ENCODE peak calls at places on chromosome 17, in eight cellular contexts. D is neural progenitor cell, K is prostate gland, B is esophagus muscularis mucosa, L is fibroblast of lung, N is psoas muscle, J is cardiac muscle cell, Q is ovary. F is an unnamed sample. For H3K27me3, the result is how much of the 10 kb centered on the place peaks cover.

GRCh38 chr17:48577330-48577945 is 712 bp downstream of the HOXB4 start:
- DNase-seq in D (no peak), K (no peak), B (no peak), L (no peak), N (no peak), J (no peak), Q (no peak), F (no peak)

GRCh38 chr17:29593546-29594440 is 861 bp downstream of the ANKRD13B start:
- DNase-seq in D (peak), K (no peak), B (no peak), L (no peak), N (no peak), J (peak), Q (no peak), F (no peak)

GRCh38 chr17:6506679-6507231 is 49.6 kb downstream of the PITPNM3 start:
- DNase-seq in D (no peak), K (no peak), B (no peak), L (peak), N (no peak), J (peak), Q (no peak), F (peak)

GRCh38 chr17:61007980-61008379 is 330.3 kb downstream of the BCAS3 start:
- DNase-seq in D (peak), K (no peak), B (no peak), L (no peak), N (no peak), J (peak), Q (no peak), F (no peak)

GRCh38 chr17:38563362-38564253 is 42.1 kb downstream of the SRCIN1 start:
- DNase-seq in D (peak), K (no peak), B (no peak), L (no peak), N (no peak), J (no peak), Q (no peak), F (no peak)

GRCh38 chr17:80026359-80027042 is 9.2 kb downstream of the TBC1D16 start:
- DNase-seq in D (no peak), K (peak), B (no peak), L (no peak), N (no peak), J (no peak), Q (no peak), F (no peak)

GRCh38 chr17:32875230-32875903 is 1.6 kb downstream of the MYO1D start:
- DNase-seq in D (no peak), K (no peak), B (no peak), L (no peak), N (no peak), J (no peak), Q (no peak), F (no peak)

GRCh38 chr17:7910711-7911110 is 5.4 kb downstream of the RNF227 start:
- DNase-seq in D (no peak), K (no peak), B (no peak), L (no peak), N (no peak), J (no peak), Q (no peak), F (no peak)

GRCh38 chr17:35255316-35255715 is 12.4 kb downstream of the SLFN5 start:
- DNase-seq in D (peak), K (no peak), B (no peak), L (no peak), N (no peak), J (no peak), Q (no peak), F (no peak)

GRCh38 chr17:396788-397187 is 44.2 kb upstream of the RPH3AL start:
- DNase-seq in D (no peak), K (no peak), B (no peak), L (no peak), N (no peak), J (no peak), Q (no peak), F (no peak)

GRCh38 chr17:66464921-66465320 is 162.5 kb downstream of the PRKCA start:
- DNase-seq in D (no peak), K (no peak), B (no peak), L (peak), N (no peak), J (no peak), Q (no peak), F (no peak)

GRCh38 chr17:63820963-63821561 is 6.2 kb upstream of the PSMC5 start:
- DNase-seq in D (no peak), K (no peak), B (no peak), L (no peak), N (no peak), J (no peak), Q (no peak), F (no peak)

GRCh38 chr17:74372426-74372825 is 5.1 kb downstream of the GPR142 start:
- DNase-seq in D (no peak), K (no peak), B (no peak), L (no peak), N (no peak), J (no peak), Q (no peak), F (no peak)

GRCh38 chr17:44200478-44201155 is 933 bp upstream of the ATXN7L3 start:
- DNase-seq in D (no peak), K (no peak), B (no peak), L (no peak), N (peak), J (no peak), Q (no peak), F (no peak)

GRCh38 chr17:7889166-7889584 is 586 bp downstream of the CHD3 start:
- DNase-seq in D (peak), K (peak), B (peak), L (peak), N (peak), J (peak), Q (peak), F (peak)

GRCh38 chr17:66493283-66494019 is 191.0 kb downstream of the PRKCA start:
- DNase-seq in D (no peak), K (no peak), B (no peak), L (peak), N (no peak), J (peak), Q (no peak), F (no peak)

GRCh38 chr17:47694818-47695663 is 1.1 kb downstream of the TBKBP1 start:
- DNase-seq in D (peak), K (peak), B (no peak), L (peak), N (peak), J (peak), Q (peak), F (no peak)

GRCh38 chr17:57121308-57122042 is 36.4 kb downstream of the AKAP1 start:
- DNase-seq in D (peak), K (no peak), B (no peak), L (peak), N (no peak), J (peak), Q (peak), F (no peak)

GRCh38 chr17:27417596-27418365 is 38.5 kb upstream of the KSR1 start:
- DNase-seq in D (no peak), K (no peak), B (no peak), L (no peak), N (no peak), J (no peak), Q (no peak), F (no peak)

GRCh38 chr17:21189361-21189760 is 24.6 kb downstream of the TMEM11 start:
- DNase-seq in D (no peak), K (no peak), B (no peak), L (no peak), N (no peak), J (no peak), Q (no peak), F (no peak)

GRCh38 chr17:51813166-51813783 is 345.2 kb downstream of the CA10 start:
- DNase-seq in D (no peak), K (no peak), B (peak), L (no peak), N (no peak), J (no peak), Q (no peak), F (no peak)

GRCh38 chr17:29565643-29566472 is 979 bp downstream of the ABHD15 start:
- DNase-seq in D (peak), K (peak), B (no peak), L (no peak), N (peak), J (no peak), Q (no peak), F (no peak)

GRCh38 chr17:48605409-48605864 is 651 bp upstream of the HOXB6 start:
- DNase-seq in D (no peak), K (no peak), B (no peak), L (no peak), N (no peak), J (no peak), Q (no peak), F (no peak)

GRCh38 chr17:79618383-79619067 is 7.7 kb upstream of the RBFOX3 start:
- DNase-seq in D (no peak), K (no peak), B (no peak), L (no peak), N (no peak), J (no peak), Q (no peak), F (no peak)

GRCh38 chr17:81241648-81242420 is 2.7 kb downstream of the NDUFAF8 start:
- DNase-seq in D (peak), K (peak), B (no peak), L (peak), N (peak), J (peak), Q (peak), F (no peak)

GRCh38 chr17:28610372-28610771 is 3.6 kb downstream of the RSKR start:
- DNase-seq in D (no peak), K (no peak), B (no peak), L (no peak), N (no peak), J (no peak), Q (no peak), F (no peak)

DNA sequence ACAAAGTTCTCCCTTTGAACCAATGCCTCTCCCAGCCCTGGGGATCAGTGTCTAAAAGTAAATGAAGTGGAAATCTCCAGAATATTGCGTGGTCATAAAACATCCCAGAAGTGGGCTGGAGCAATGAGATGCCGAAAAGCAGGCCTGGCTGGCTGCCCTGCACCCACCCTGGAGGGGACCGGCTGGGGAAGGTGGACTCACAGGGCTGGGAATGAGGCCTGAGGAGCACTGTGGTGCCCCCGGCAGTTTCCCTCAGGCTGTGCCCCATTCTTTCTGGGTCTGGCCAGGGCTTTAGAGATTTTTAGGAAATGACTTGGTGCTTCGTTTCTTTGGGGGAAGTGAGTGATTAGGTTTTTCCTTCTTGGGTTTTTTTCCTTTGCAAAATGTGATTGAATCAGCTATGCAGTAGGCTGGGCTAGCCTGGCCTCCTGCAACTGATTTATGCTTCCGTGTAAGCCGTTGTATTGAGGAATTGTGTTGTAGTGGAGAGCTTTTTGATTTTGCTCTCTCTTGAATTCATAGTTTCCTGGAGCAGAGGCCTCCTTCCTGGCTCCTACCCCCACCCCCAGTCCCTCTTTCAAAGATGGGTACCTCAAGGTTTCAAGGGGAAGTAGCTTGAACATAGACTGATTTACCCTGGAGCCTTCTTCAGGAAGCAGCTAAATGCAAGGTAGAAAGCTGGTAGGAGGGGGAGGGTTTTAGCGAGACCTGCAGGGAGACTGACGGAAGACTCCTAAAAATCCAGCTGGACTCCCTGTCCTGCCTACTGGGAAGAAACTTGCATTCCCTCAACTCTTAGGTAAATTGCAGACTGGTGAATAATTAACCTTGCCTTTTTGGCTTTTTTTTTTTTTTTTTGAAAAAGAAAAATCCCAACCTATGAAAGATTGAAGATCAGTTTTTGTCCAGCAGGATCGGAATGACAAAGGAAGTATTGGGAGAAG is 170.3 kb downstream of the RAB11FIP4 start:
- DNase-seq in D (no peak), K (no peak), B (no peak), L (peak), N (peak), J (no peak), Q (no peak), F (no peak)
- H3K4me3 ChIP-seq in D (no peak), K (no peak), B (peak), L (peak), N (peak), J (no peak), Q (no peak), F (peak)

DNA sequence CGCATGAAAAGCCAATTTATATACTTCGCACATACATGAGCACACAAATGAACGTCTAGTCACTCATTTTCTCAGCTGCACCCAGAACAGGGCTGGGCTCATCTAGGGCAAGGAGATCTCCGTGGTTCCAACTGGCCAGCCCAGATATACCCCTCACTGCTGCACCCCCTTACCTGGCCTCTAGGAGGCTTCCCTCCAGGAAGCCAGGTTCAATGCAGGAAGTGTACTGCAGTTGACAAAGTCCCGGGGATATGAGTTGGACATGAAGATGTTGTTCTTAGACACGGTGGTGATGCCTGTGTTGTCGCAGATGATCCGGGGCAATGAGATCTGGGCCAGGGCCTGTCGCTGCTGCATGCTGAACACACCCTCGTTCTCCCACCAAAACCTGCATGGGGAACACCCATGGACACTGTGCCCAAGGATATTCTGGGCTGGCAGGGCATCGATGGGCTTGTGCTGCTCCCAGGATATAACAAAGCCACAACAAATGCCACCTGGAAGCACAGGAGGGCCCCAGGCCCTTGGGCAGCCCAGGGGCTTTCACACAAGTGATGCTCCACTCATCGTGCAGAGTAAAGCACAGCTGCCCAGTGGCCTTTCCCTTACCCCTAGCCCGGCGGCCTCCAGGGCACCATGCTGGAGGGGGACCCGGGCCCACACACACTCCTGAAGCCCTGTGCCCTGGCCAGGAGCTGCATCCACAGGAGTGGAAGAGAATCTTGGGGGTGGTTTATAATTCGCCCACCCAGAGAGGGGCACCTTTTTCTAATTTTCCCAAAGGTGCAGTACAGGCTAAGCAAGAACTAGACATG is 10.1 kb downstream of the MPO start:
- DNase-seq in D (no peak), K (no peak), B (no peak), L (no peak), N (no peak), J (no peak), Q (no peak), F (no peak)
- TF ChIP-seq CTCF in D (peak), K (no peak), B (no peak), L (no peak), N (no peak), J (peak), Q (no peak), F (no peak)

DNA sequence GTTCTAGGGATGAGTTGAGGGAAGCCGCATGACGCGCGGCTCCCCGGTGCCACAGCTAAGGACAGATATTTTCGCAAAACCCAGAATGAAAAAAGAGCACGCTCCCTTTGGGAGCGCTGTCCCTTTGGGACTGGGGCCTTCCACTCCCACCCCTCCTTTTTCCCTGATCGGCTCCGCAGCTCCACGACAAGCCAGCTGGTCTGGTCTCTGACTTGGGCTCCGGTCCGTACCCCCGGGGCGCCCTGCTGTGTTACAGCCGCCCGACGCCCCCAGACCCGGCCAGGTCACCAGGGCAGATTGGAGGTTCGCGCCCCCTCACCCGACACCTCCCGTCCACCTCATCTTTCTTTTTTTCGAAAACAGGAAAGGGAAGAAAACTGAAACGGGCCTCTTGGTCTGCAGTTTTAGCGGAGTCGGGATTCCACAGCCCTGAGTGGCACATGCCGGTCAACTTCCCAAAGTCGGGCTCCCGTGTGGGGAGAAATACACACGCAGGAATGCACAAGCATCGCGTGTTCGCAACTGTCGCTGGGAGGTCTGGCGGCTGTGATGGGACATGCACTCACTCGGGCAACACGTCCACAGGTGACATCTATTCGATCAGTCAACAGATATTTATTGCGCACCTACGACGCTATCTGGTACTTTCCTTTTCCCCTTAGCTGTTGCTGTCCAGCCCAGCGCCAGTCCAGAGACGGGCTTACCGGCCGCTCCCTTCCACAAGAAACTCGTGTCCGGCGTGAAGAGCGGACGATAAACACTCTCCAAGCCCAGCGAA is 3.9 kb upstream of the SOX9 start:
- DNase-seq in D (peak), K (no peak), B (no peak), L (peak), N (no peak), J (peak), Q (no peak), F (no peak)
- H3K27me3 ChIP-seq in D (half or more), K (under half), B (under half), L (under half), N (under half), J (half or more), Q (under half), F (under half)

GRCh38 chr17:45247429-45248131 is 14.3 kb downstream of the SPATA32 start:
- DNase-seq in D (peak), K (peak), B (peak), L (peak), N (peak), J (peak), Q (peak), F (no peak)

GRCh38 chr17:45244725-45245656 is 16.9 kb downstream of the SPATA32 start:
- DNase-seq in D (no peak), K (no peak), B (no peak), L (no peak), N (no peak), J (no peak), Q (peak), F (no peak)

GRCh38 chr17:45248132-45248936 is 13.6 kb downstream of the SPATA32 start:
- DNase-seq in D (peak), K (peak), B (no peak), L (peak), N (no peak), J (no peak), Q (no peak), F (no peak)

GRCh38 chr17:45246861-45247428 is 14.9 kb downstream of the SPATA32 start:
- DNase-seq in D (peak), K (no peak), B (no peak), L (peak), N (no peak), J (no peak), Q (peak), F (no peak)

DNA sequence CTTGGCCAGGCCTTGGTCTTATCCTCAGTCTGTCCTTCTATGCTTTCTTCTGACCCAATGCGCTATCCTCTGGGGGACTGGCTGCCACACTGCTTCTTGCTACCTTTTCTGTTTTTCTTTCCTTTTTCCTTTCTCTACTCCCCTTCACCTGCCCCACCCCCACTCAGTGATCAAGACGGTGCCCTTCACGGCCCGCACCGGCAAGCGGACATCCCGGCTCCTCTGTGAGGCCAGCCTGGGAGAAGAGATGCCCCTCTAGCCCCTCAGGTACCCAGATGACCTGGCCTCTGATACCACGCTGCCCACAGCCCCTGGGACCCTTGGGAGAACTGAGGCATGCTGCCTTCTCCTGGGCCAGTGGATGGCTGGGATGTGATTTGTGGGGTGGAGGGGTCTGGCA is 15.6 kb downstream of the SPATA32 start:
- DNase-seq in D (no peak), K (no peak), B (no peak), L (no peak), N (no peak), J (no peak), Q (peak), F (no peak)
- H3K4me3 ChIP-seq in D (peak), K (no peak), B (peak), L (no peak), N (no peak), J (no peak), Q (no peak), F (no peak)

DNA sequence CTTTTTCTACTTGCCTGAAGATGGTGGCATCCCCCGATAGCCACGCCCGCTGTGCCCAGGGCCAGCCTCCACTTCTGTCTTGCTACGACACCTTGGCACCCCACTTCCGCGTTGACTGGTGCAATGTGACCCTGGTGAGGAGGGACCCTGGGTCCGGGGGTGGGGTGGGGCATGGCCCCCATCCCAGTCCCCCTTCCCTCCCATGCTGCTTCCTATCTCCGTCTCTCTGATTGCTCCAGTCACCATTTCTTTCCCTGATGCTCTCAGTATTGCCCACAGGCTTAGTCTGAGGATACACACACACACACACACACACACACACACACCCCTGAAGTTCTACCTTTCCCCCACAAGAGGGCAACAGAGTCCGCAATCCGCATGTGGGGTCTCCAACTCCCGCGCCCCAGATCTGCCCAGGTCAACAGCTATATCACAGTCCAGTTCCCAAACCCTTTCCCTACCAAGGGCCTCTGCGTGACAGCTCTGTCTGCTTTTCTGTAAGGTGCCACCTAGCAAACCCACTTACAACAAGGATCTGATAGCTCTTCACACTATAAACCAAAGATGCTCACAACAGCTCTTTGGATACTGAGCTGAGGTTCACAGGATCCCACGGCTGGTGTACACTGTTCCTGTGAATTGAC is 3.4 kb downstream of the SGCA start:
- DNase-seq in D (peak), K (no peak), B (no peak), L (peak), N (peak), J (peak), Q (peak), F (no peak)
- TF ChIP-seq CTCF in D (peak), K (peak), B (peak), L (peak), N (peak), J (peak), Q (peak), F (peak)